ENCODE peak calls at places on chromosome 17, in ten cellular contexts. One of them, this sample, is unnamed.
A peak's percentile ranks its signal among the peaks of the same experiment; 100 is the strongest.

GRCh38 chr17:81230043-81230820 is 7.5 kb upstream of the CEP131 start:
- DNase-seq in neuronal stem cell: no peak
- DNase-seq in effector memory CD4-positive, alpha-beta T cell: no peak
- DNase-seq in GM06990: peak; percentile 20
- DNase-seq in IMR-90: no peak
- DNase-seq in thoracic aorta: no peak
- DNase-seq in breast epithelium: no peak
- DNase-seq in neural progenitor cell: no peak
- DNase-seq in cardiac muscle cell: no peak
- DNase-seq in left ventricle myocardium inferior: no peak
- DNase-seq in this sample: no peak

GRCh38 chr17:74924250-74924948 is at the start of gene OTOP2:
- DNase-seq in neuronal stem cell: no peak
- DNase-seq in effector memory CD4-positive, alpha-beta T cell: no peak
- DNase-seq in GM06990: no peak
- DNase-seq in IMR-90: no peak
- DNase-seq in thoracic aorta: no peak
- DNase-seq in breast epithelium: no peak
- DNase-seq in neural progenitor cell: peak; percentile 38
- DNase-seq in cardiac muscle cell: no peak
- DNase-seq in left ventricle myocardium inferior: peak; percentile 35
- DNase-seq in this sample: no peak

GRCh38 chr17:9192010-9192409 is 170.7 kb downstream of the NTN1 start:
- DNase-seq in neuronal stem cell: no peak
- DNase-seq in effector memory CD4-positive, alpha-beta T cell: no peak
- DNase-seq in GM06990: no peak
- DNase-seq in IMR-90: peak; percentile 5
- DNase-seq in thoracic aorta: no peak
- DNase-seq in breast epithelium: no peak
- DNase-seq in neural progenitor cell: no peak
- DNase-seq in cardiac muscle cell: no peak
- DNase-seq in left ventricle myocardium inferior: no peak
- DNase-seq in this sample: no peak

GRCh38 chr17:82380860-82381702 is 9.5 kb downstream of the UTS2R start:
- DNase-seq in neuronal stem cell: no peak
- DNase-seq in effector memory CD4-positive, alpha-beta T cell: no peak
- DNase-seq in GM06990: no peak
- DNase-seq in IMR-90: peak; percentile 32
- DNase-seq in thoracic aorta: no peak
- DNase-seq in breast epithelium: no peak
- DNase-seq in neural progenitor cell: no peak
- DNase-seq in cardiac muscle cell: no peak
- DNase-seq in left ventricle myocardium inferior: no peak
- DNase-seq in this sample: no peak

GRCh38 chr17:82419471-82419995 is 1.1 kb upstream of the OGFOD3 start:
- DNase-seq in neuronal stem cell: no peak
- DNase-seq in effector memory CD4-positive, alpha-beta T cell: no peak
- DNase-seq in GM06990: no peak
- DNase-seq in IMR-90: no peak
- DNase-seq in thoracic aorta: no peak
- DNase-seq in breast epithelium: no peak
- DNase-seq in neural progenitor cell: no peak
- DNase-seq in cardiac muscle cell: no peak
- DNase-seq in left ventricle myocardium inferior: no peak
- DNase-seq in this sample: no peak

GRCh38 chr17:32335647-32336046 is 6.3 kb downstream of the C17orf75 start:
- DNase-seq in neuronal stem cell: no peak
- DNase-seq in effector memory CD4-positive, alpha-beta T cell: no peak
- DNase-seq in GM06990: no peak
- DNase-seq in IMR-90: peak; percentile 58
- DNase-seq in thoracic aorta: no peak
- DNase-seq in breast epithelium: no peak
- DNase-seq in neural progenitor cell: no peak
- DNase-seq in cardiac muscle cell: no peak
- DNase-seq in left ventricle myocardium inferior: no peak
- DNase-seq in this sample: peak; percentile 71

GRCh38 chr17:68849673-68850260 is 105.4 kb downstream of the ABCA8 start:
- DNase-seq in neuronal stem cell: no peak
- DNase-seq in effector memory CD4-positive, alpha-beta T cell: no peak
- DNase-seq in GM06990: no peak
- DNase-seq in IMR-90: no peak
- DNase-seq in thoracic aorta: no peak
- DNase-seq in breast epithelium: no peak
- DNase-seq in neural progenitor cell: no peak
- DNase-seq in cardiac muscle cell: no peak
- DNase-seq in left ventricle myocardium inferior: no peak
- DNase-seq in this sample: peak; percentile 35

GRCh38 chr17:82503094-82503727 is 16.3 kb upstream of the FOXK2 start:
- DNase-seq in neuronal stem cell: no peak
- DNase-seq in effector memory CD4-positive, alpha-beta T cell: no peak
- DNase-seq in GM06990: no peak
- DNase-seq in IMR-90: no peak
- DNase-seq in thoracic aorta: no peak
- DNase-seq in breast epithelium: no peak
- DNase-seq in neural progenitor cell: no peak
- DNase-seq in cardiac muscle cell: no peak
- DNase-seq in left ventricle myocardium inferior: no peak
- DNase-seq in this sample: no peak

GRCh38 chr17:3827124-3827773 is 18.8 kb downstream of the NCBP3 start:
- DNase-seq in neuronal stem cell: peak; percentile 54
- DNase-seq in effector memory CD4-positive, alpha-beta T cell: peak; percentile 22
- DNase-seq in GM06990: no peak
- DNase-seq in IMR-90: peak; percentile 66
- DNase-seq in thoracic aorta: no peak
- DNase-seq in breast epithelium: no peak
- DNase-seq in neural progenitor cell: peak; percentile 83
- DNase-seq in cardiac muscle cell: peak; percentile 70
- DNase-seq in left ventricle myocardium inferior: no peak
- DNase-seq in this sample: no peak

GRCh38 chr17:3826191-3826590 is 19.9 kb downstream of the NCBP3 start:
- DNase-seq in neuronal stem cell: no peak
- DNase-seq in effector memory CD4-positive, alpha-beta T cell: no peak
- DNase-seq in GM06990: no peak
- DNase-seq in IMR-90: peak; percentile 31
- DNase-seq in thoracic aorta: no peak
- DNase-seq in breast epithelium: no peak
- DNase-seq in neural progenitor cell: no peak
- DNase-seq in cardiac muscle cell: no peak
- DNase-seq in left ventricle myocardium inferior: no peak
- DNase-seq in this sample: no peak

GRCh38 chr17:3834811-3835210 is 11.2 kb downstream of the NCBP3 start:
- DNase-seq in neuronal stem cell: no peak
- DNase-seq in effector memory CD4-positive, alpha-beta T cell: no peak
- DNase-seq in GM06990: no peak
- DNase-seq in IMR-90: no peak
- DNase-seq in thoracic aorta: no peak
- DNase-seq in breast epithelium: no peak
- DNase-seq in neural progenitor cell: no peak
- DNase-seq in cardiac muscle cell: no peak
- DNase-seq in left ventricle myocardium inferior: no peak
- DNase-seq in this sample: no peak

GRCh38 chr17:3828151-3828851 is 17.7 kb downstream of the NCBP3 start:
- DNase-seq in neuronal stem cell: no peak
- DNase-seq in effector memory CD4-positive, alpha-beta T cell: no peak
- DNase-seq in GM06990: no peak
- DNase-seq in IMR-90: peak; percentile 86
- DNase-seq in thoracic aorta: no peak
- DNase-seq in breast epithelium: no peak
- DNase-seq in neural progenitor cell: no peak
- DNase-seq in cardiac muscle cell: no peak
- DNase-seq in left ventricle myocardium inferior: no peak
- DNase-seq in this sample: no peak

DNA sequence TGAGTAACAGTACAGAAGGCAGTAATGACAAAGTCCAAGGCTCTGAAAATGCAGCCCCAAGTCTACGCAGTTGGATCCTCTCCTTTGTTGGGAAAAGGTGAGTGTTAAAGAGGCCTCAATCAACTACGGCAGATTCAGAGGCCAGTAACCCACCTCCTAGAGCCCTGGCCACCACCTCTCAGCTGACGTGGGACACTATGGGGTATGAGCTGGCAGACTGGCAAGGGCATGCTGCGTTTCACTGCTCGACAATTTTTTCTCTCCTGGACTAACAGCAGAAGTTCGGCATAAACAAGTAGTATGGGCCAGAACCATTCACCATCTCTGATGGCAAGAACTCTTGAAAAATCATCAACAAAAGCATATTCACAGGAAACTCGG is 17.2 kb downstream of the NCBP3 start:
- DNase-seq in neuronal stem cell: no peak
- DNase-seq in effector memory CD4-positive, alpha-beta T cell: no peak
- DNase-seq in GM06990: no peak
- DNase-seq in IMR-90: no peak
- DNase-seq in thoracic aorta: no peak
- DNase-seq in breast epithelium: no peak
- DNase-seq in neural progenitor cell: no peak
- DNase-seq in cardiac muscle cell: no peak
- DNase-seq in left ventricle myocardium inferior: no peak
- DNase-seq in this sample: no peak
- H3K36me3 ChIP-seq in neuronal stem cell: peaks cover 20% of the 10 kb centered on the region
- H3K36me3 ChIP-seq in effector memory CD4-positive, alpha-beta T cell: peaks cover 46% of the 10 kb centered on the region
- H3K36me3 ChIP-seq in GM06990: peaks cover 4% of the 10 kb centered on the region
- H3K36me3 ChIP-seq in IMR-90: peaks cover 27% of the 10 kb centered on the region
- H3K36me3 ChIP-seq in thoracic aorta: peaks cover 21% of the 10 kb centered on the region
- H3K36me3 ChIP-seq in breast epithelium: no peaks in the 10 kb centered on the region
- H3K36me3 ChIP-seq in neural progenitor cell: peaks cover 16% of the 10 kb centered on the region
- H3K36me3 ChIP-seq in cardiac muscle cell: peaks cover 38% of the 10 kb centered on the region
- H3K36me3 ChIP-seq in left ventricle myocardium inferior: peaks cover 64% of the 10 kb centered on the region
- H3K36me3 ChIP-seq in this sample: peaks cover 4% of the 10 kb centered on the region

GRCh38 chr17:17221329-17221728 is 15.2 kb upstream of the PLD6 start:
- DNase-seq in neuronal stem cell: no peak
- DNase-seq in effector memory CD4-positive, alpha-beta T cell: no peak
- DNase-seq in GM06990: no peak
- DNase-seq in IMR-90: no peak
- DNase-seq in thoracic aorta: no peak
- DNase-seq in breast epithelium: no peak
- DNase-seq in neural progenitor cell: no peak
- DNase-seq in cardiac muscle cell: no peak
- DNase-seq in left ventricle myocardium inferior: no peak
- DNase-seq in this sample: no peak

GRCh38 chr17:17223736-17224135 is 13.2 kb downstream of the FLCN start:
- DNase-seq in neuronal stem cell: no peak
- DNase-seq in effector memory CD4-positive, alpha-beta T cell: no peak
- DNase-seq in GM06990: no peak
- DNase-seq in IMR-90: no peak
- DNase-seq in thoracic aorta: no peak
- DNase-seq in breast epithelium: no peak
- DNase-seq in neural progenitor cell: no peak
- DNase-seq in cardiac muscle cell: no peak
- DNase-seq in left ventricle myocardium inferior: no peak
- DNase-seq in this sample: no peak

GRCh38 chr17:17224137-17224536 is 12.8 kb downstream of the FLCN start:
- DNase-seq in neuronal stem cell: no peak
- DNase-seq in effector memory CD4-positive, alpha-beta T cell: no peak
- DNase-seq in GM06990: no peak
- DNase-seq in IMR-90: no peak
- DNase-seq in thoracic aorta: no peak
- DNase-seq in breast epithelium: no peak
- DNase-seq in neural progenitor cell: no peak
- DNase-seq in cardiac muscle cell: no peak
- DNase-seq in left ventricle myocardium inferior: no peak
- DNase-seq in this sample: no peak

GRCh38 chr17:17216776-17217175 is 10.6 kb upstream of the PLD6 start:
- DNase-seq in neuronal stem cell: no peak
- DNase-seq in effector memory CD4-positive, alpha-beta T cell: no peak
- DNase-seq in GM06990: no peak
- DNase-seq in IMR-90: no peak
- DNase-seq in thoracic aorta: no peak
- DNase-seq in breast epithelium: no peak
- DNase-seq in neural progenitor cell: no peak
- DNase-seq in cardiac muscle cell: no peak
- DNase-seq in left ventricle myocardium inferior: no peak
- DNase-seq in this sample: no peak

GRCh38 chr17:17220529-17220928 is 14.4 kb upstream of the PLD6 start:
- DNase-seq in neuronal stem cell: no peak
- DNase-seq in effector memory CD4-positive, alpha-beta T cell: no peak
- DNase-seq in GM06990: no peak
- DNase-seq in IMR-90: no peak
- DNase-seq in thoracic aorta: no peak
- DNase-seq in breast epithelium: no peak
- DNase-seq in neural progenitor cell: no peak
- DNase-seq in cardiac muscle cell: no peak
- DNase-seq in left ventricle myocardium inferior: no peak
- DNase-seq in this sample: no peak
- H3K36me3 ChIP-seq in neuronal stem cell: peaks cover 63% of the 10 kb centered on the region
- H3K36me3 ChIP-seq in effector memory CD4-positive, alpha-beta T cell: peaks cover 94% of the 10 kb centered on the region
- H3K36me3 ChIP-seq in GM06990: peaks cover 35% of the 10 kb centered on the region
- H3K36me3 ChIP-seq in IMR-90: peaks cover 89% of the 10 kb centered on the region
- H3K36me3 ChIP-seq in thoracic aorta: peaks cover 83% of the 10 kb centered on the region
- H3K36me3 ChIP-seq in breast epithelium: peaks cover 26% of the 10 kb centered on the region
- H3K36me3 ChIP-seq in neural progenitor cell: no peaks in the 10 kb centered on the region
- H3K36me3 ChIP-seq in cardiac muscle cell: peaks cover 34% of the 10 kb centered on the region
- H3K36me3 ChIP-seq in left ventricle myocardium inferior: peaks cover 100% of the 10 kb centered on the region
- H3K36me3 ChIP-seq in this sample: peaks cover 57% of the 10 kb centered on the region

DNA sequence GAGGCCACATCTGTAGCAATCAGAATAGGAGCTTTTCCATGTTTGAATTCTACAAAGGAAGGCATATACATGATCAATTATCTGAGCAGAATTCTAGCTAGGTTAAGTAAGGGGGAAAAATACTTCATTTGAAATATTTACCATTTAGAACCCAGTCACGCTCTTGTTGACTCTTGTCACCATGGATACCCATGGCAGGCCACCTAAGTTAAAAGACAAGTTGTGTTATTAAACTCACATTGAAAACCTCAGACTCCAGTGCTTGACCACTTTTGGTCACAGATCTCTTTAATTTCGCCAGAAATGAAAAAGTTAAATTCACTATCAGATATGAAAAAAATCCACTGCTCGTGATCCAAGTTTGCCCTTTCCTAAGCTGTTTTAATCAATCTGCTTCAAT is 4.1 kb downstream of the DDX5 start:
- DNase-seq in neuronal stem cell: no peak
- DNase-seq in effector memory CD4-positive, alpha-beta T cell: no peak
- DNase-seq in GM06990: no peak
- DNase-seq in IMR-90: no peak
- DNase-seq in thoracic aorta: no peak
- DNase-seq in breast epithelium: no peak
- DNase-seq in neural progenitor cell: no peak
- DNase-seq in cardiac muscle cell: no peak
- DNase-seq in left ventricle myocardium inferior: no peak
- DNase-seq in this sample: no peak
- H3K36me3 ChIP-seq in neuronal stem cell: peaks cover 38% of the 10 kb centered on the region
- H3K36me3 ChIP-seq in effector memory CD4-positive, alpha-beta T cell: peaks cover 77% of the 10 kb centered on the region
- H3K36me3 ChIP-seq in GM06990: peaks cover 32% of the 10 kb centered on the region
- H3K36me3 ChIP-seq in IMR-90: peaks cover 52% of the 10 kb centered on the region
- H3K36me3 ChIP-seq in thoracic aorta: peaks cover 56% of the 10 kb centered on the region
- H3K36me3 ChIP-seq in breast epithelium: peaks cover 25% of the 10 kb centered on the region
- H3K36me3 ChIP-seq in neural progenitor cell: peaks cover 55% of the 10 kb centered on the region
- H3K36me3 ChIP-seq in cardiac muscle cell: peaks cover 63% of the 10 kb centered on the region
- H3K36me3 ChIP-seq in left ventricle myocardium inferior: peaks cover 76% of the 10 kb centered on the region
- H3K36me3 ChIP-seq in this sample: peaks cover 36% of the 10 kb centered on the region

GRCh38 chr17:29091591-29092291 is 48.8 kb downstream of the PIPOX start:
- DNase-seq in neuronal stem cell: no peak
- DNase-seq in effector memory CD4-positive, alpha-beta T cell: no peak
- DNase-seq in GM06990: no peak
- DNase-seq in IMR-90: no peak
- DNase-seq in thoracic aorta: no peak
- DNase-seq in breast epithelium: no peak
- DNase-seq in neural progenitor cell: no peak
- DNase-seq in cardiac muscle cell: no peak
- DNase-seq in left ventricle myocardium inferior: no peak
- DNase-seq in this sample: no peak

GRCh38 chr17:29090746-29091395 is 47.9 kb downstream of the PIPOX start:
- DNase-seq in neuronal stem cell: no peak
- DNase-seq in effector memory CD4-positive, alpha-beta T cell: no peak
- DNase-seq in GM06990: no peak
- DNase-seq in IMR-90: no peak
- DNase-seq in thoracic aorta: no peak
- DNase-seq in breast epithelium: no peak
- DNase-seq in neural progenitor cell: peak; percentile 48
- DNase-seq in cardiac muscle cell: no peak
- DNase-seq in left ventricle myocardium inferior: no peak
- DNase-seq in this sample: no peak

GRCh38 chr17:29095439-29095838 is 52.5 kb downstream of the PIPOX start:
- DNase-seq in neuronal stem cell: no peak
- DNase-seq in effector memory CD4-positive, alpha-beta T cell: no peak
- DNase-seq in GM06990: no peak
- DNase-seq in IMR-90: no peak
- DNase-seq in thoracic aorta: no peak
- DNase-seq in breast epithelium: no peak
- DNase-seq in neural progenitor cell: no peak
- DNase-seq in cardiac muscle cell: no peak
- DNase-seq in left ventricle myocardium inferior: no peak
- DNase-seq in this sample: no peak

GRCh38 chr17:29094101-29094708 is 51.3 kb downstream of the PIPOX start:
- DNase-seq in neuronal stem cell: no peak
- DNase-seq in effector memory CD4-positive, alpha-beta T cell: no peak
- DNase-seq in GM06990: no peak
- DNase-seq in IMR-90: no peak
- DNase-seq in thoracic aorta: no peak
- DNase-seq in breast epithelium: no peak
- DNase-seq in neural progenitor cell: no peak
- DNase-seq in cardiac muscle cell: no peak
- DNase-seq in left ventricle myocardium inferior: no peak
- DNase-seq in this sample: no peak

GRCh38 chr17:29093090-29093871 is 50.3 kb downstream of the PIPOX start:
- DNase-seq in neuronal stem cell: no peak
- DNase-seq in effector memory CD4-positive, alpha-beta T cell: no peak
- DNase-seq in GM06990: no peak
- DNase-seq in IMR-90: no peak
- DNase-seq in thoracic aorta: no peak
- DNase-seq in breast epithelium: no peak
- DNase-seq in neural progenitor cell: no peak
- DNase-seq in cardiac muscle cell: no peak
- DNase-seq in left ventricle myocardium inferior: no peak
- DNase-seq in this sample: no peak
- H3K36me3 ChIP-seq in neuronal stem cell: peaks cover 33% of the 10 kb centered on the region
- H3K36me3 ChIP-seq in effector memory CD4-positive, alpha-beta T cell: peaks cover 97% of the 10 kb centered on the region
- H3K36me3 ChIP-seq in GM06990: peaks cover 46% of the 10 kb centered on the region
- H3K36me3 ChIP-seq in IMR-90: peaks cover 83% of the 10 kb centered on the region
- H3K36me3 ChIP-seq in thoracic aorta: peaks cover 92% of the 10 kb centered on the region
- H3K36me3 ChIP-seq in breast epithelium: peaks cover 21% of the 10 kb centered on the region
- H3K36me3 ChIP-seq in neural progenitor cell: no peaks in the 10 kb centered on the region
- H3K36me3 ChIP-seq in cardiac muscle cell: peaks cover 86% of the 10 kb centered on the region
- H3K36me3 ChIP-seq in left ventricle myocardium inferior: peaks cover 99% of the 10 kb centered on the region
- H3K36me3 ChIP-seq in this sample: peaks cover 61% of the 10 kb centered on the region